ENCODE peak calls at places on chromosomes 11 and 22, in eight cellular contexts. K, V, S, Q, F, O, R and W are unnamed samples.

GRCh38 chr11:60193687-60194433 is 11.0 kb upstream of the MS4A6A start:
- DNase-seq in F (no peak), R (peak; percentile 68), Q (peak; percentile 35), V (peak; percentile 82), K (no peak), O (peak; percentile 42), S (peak; percentile 84), W (peak; percentile 86)

GRCh38 chr22:20779813-20780148 is 5.9 kb downstream of the SERPIND1 start:
- DNase-seq in F (no peak), Q (no peak), K (no peak), V (no peak), R (peak; percentile 78), O (peak; percentile 84), S (no peak), W (no peak)

GRCh38 chr11:75028321-75029097 is 39.8 kb downstream of the NEU3 start:
- DNase-seq in Q (no peak), R (no peak), O (peak; percentile 45), S (peak; percentile 43), K (no peak), F (no peak), V (no peak), W (no peak)

GRCh38 chr11:122808494-122808893 is 29.8 kb upstream of the CRTAM start:
- DNase-seq in S (no peak), V (no peak), K (no peak), F (no peak), Q (no peak), O (peak; percentile 80), R (peak; percentile 63), W (peak; percentile 74)

GRCh38 chr11:61392991-61393595 is 706 bp downstream of the TMEM216 start:
- DNase-seq in V (no peak), O (peak; percentile 21), K (no peak), S (peak; percentile 9), F (no peak), R (no peak), Q (peak; percentile 12), W (peak; percentile 30)

GRCh38 chr11:127653071-127653470 is 652.5 kb upstream of the KIRREL3 start:
- DNase-seq in S (no peak), Q (no peak), V (no peak), R (no peak), F (no peak), K (no peak), O (no peak), W (no peak)

GRCh38 chr11:16632295-16633200 is 105.9 kb upstream of the C11orf58 start:
- DNase-seq in O (no peak), F (no peak), R (peak; percentile 17), Q (peak; percentile 33), K (no peak), V (no peak), S (no peak), W (peak; percentile 11)

GRCh38 chr11:22752908-22753310 is 76.7 kb downstream of the SVIP start:
- DNase-seq in O (no peak), S (no peak), V (no peak), K (no peak), R (no peak), Q (no peak), F (no peak), W (no peak)

GRCh38 chr11:62726156-62727006 is 876 bp downstream of the HNRNPUL2 start:
- DNase-seq in R (no peak), S (no peak), V (peak; percentile 35), Q (no peak), O (no peak), F (no peak), K (peak; percentile 70), W (no peak)

GRCh38 chr11:120566176-120566575 is 54.6 kb downstream of the GRIK4 start:
- DNase-seq in R (peak; percentile 47), S (no peak), F (no peak), O (no peak), K (no peak), Q (no peak), V (no peak), W (no peak)

GRCh38 chr22:43157874-43158546 is 6.7 kb downstream of the TSPO start:
- DNase-seq in K (no peak), O (no peak), R (no peak), V (no peak), S (no peak), Q (no peak), F (no peak), W (no peak)

GRCh38 chr11:14242733-14243132 is 116.2 kb downstream of the RRAS2 start:
- DNase-seq in V (no peak), F (no peak), K (no peak), S (no peak), O (no peak), R (no peak), Q (no peak), W (no peak)

GRCh38 chr22:23684051-23684450 is 6.8 kb upstream of the RGL4 start:
- DNase-seq in S (peak; percentile 35), Q (no peak), O (no peak), K (peak; percentile 55), F (no peak), V (no peak), R (no peak), W (no peak)

GRCh38 chr11:2701230-2701629 is 1.4 kb upstream of the KCNQ1OT1 start:
- DNase-seq in S (no peak), O (no peak), Q (no peak), K (peak; percentile 63), V (no peak), F (peak; percentile 66), R (no peak), W (no peak)

GRCh38 chr11:125345706-125346561 is 150.1 kb downstream of the FEZ1 start:
- DNase-seq in F (peak; percentile 83), O (peak; percentile 83), K (peak; percentile 92), R (peak; percentile 91), Q (peak; percentile 77), V (peak; percentile 35), S (peak; percentile 80), W (peak; percentile 20)

DNA sequence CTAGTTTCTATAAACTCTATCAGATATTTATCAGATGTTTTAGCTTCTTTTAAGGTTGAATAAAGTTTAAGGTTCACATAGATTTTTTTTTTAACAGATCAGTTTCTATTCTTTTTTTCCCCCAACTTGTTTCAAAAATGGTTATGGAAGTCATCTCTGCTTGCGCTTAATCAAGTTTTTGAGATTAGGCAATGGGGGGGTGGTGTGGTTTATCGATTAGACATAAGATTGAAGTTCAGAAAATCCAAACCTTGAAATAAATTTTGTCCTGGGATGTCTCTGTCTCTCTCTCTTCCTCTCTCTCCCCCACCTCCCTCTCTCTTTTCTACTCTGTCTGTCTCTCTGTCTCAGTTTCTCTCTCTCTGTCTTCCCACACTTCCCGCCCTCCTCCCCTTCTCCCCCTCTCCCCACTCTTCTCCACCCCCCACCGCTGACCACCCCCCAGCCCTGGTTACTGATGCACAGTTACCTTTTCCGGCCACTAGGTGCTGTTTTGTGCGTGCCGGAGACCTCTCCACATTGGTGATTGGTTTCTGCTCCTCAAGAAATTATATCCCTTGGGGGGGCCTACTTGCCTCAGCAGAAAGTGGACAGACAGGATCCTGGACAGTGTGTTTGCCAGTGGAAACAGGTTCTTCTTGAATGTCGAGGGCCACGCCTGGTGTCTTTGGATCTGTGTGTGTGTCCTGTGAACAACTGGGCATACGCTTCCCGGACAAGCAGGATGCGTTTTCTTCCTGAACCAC is 29.7 kb upstream of the ANO1 start:
- DNase-seq in Q (peak; percentile 11), O (no peak), F (peak; percentile 16), K (no peak), R (no peak), S (no peak), V (no peak), W (no peak)
- TF ChIP-seq CTCF in Q (peak; percentile 35), O (peak; percentile 12), F (no peak), K (no peak), R (peak; percentile 15), S (no peak), V (peak; percentile 13), W (peak; percentile 18)

GRCh38 chr22:28795932-28796856 is 4.2 kb downstream of the XBP1 start:
- DNase-seq in O (no peak), R (no peak), K (no peak), S (no peak), F (no peak), Q (no peak), V (peak; percentile 10), W (no peak)
- H3K4me3 ChIP-seq in O (no peak overlapping the region), R (no peak overlapping the region), K (no peak overlapping the region), S (no peak overlapping the region), F (peak overlapping the region; percentile 31), Q (no peak overlapping the region), V (peak overlapping the region; percentile 28), W (peak overlapping the region; percentile 95)

DNA sequence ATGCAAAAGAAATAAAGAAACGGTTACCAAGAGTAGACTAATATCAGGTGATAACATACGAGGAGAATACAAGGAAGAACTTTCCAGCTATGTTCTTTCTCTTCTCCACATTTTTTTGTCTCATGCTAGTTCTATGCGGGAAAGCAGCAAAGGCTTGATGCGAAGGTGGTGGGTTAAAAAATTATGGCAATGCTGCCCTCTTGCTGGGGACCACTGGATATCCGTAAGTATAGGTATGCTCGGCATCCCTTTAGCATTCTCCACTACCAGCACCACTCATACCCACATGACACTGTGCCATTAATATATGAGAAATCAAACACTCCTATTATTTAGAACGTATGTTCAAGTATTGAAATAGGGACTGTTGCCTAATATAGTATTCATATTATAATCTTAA is 776.4 kb downstream of the LRRC4C start:
- DNase-seq in F (no peak), R (no peak), K (no peak), O (no peak), Q (no peak), S (no peak), V (no peak), W (no peak)
- TF ChIP-seq CTCF in F (no peak), R (no peak), K (no peak), O (no peak), Q (no peak), S (no peak), V (no peak), W (no peak)

GRCh38 chr11:47590026-47590861 is 3.8 kb downstream of the FAM180B start:
- DNase-seq in R (no peak), Q (no peak), S (no peak), O (no peak), F (no peak), V (no peak), K (no peak), W (no peak)

GRCh38 chr11:47587039-47587675 is 679 bp downstream of the FAM180B start:
- DNase-seq in V (no peak), F (no peak), Q (no peak), R (no peak), K (no peak), O (no peak), S (peak; percentile 59), W (no peak)

GRCh38 chr11:47587733-47588326 is 1.4 kb downstream of the FAM180B start:
- DNase-seq in R (no peak), O (no peak), F (no peak), V (no peak), K (peak; percentile 81), S (peak; percentile 52), Q (no peak), W (no peak)

GRCh38 chr11:47589504-47590025 is 3.1 kb downstream of the FAM180B start:
- DNase-seq in F (no peak), Q (no peak), V (no peak), R (no peak), S (no peak), K (no peak), O (no peak), W (no peak)

GRCh38 chr11:47589103-47589502 is 2.6 kb downstream of the FAM180B start:
- DNase-seq in R (no peak), O (no peak), S (no peak), K (no peak), F (no peak), V (no peak), Q (no peak), W (no peak)
- H3K4me3 ChIP-seq in R (no peak overlapping the region), O (no peak overlapping the region), S (no peak overlapping the region), K (no peak overlapping the region), F (peak overlapping the region; percentile 32), V (no peak overlapping the region), Q (no peak overlapping the region), W (no peak overlapping the region)